ENCODE peak calls at places on chromosomes 7 and 10, in four cellular contexts. One of them, this sample, is unnamed.

GRCh38 chr10:2734691-2735090 is 332.7 kb upstream of the PFKP start:
- DNase-seq in A549: no peak
- DNase-seq in HepG2: no peak
- DNase-seq in H1: no peak
- DNase-seq in this sample: no peak

GRCh38 chr7:12961910-12962309 is 274.5 kb downstream of the ARL4A start:
- DNase-seq in A549: no peak
- DNase-seq in HepG2: no peak
- DNase-seq in H1: no peak
- DNase-seq in this sample: peak

GRCh38 chr7:26487780-26488535 is 196.3 kb downstream of the SNX10 start:
- DNase-seq in A549: no peak
- DNase-seq in HepG2: no peak
- DNase-seq in H1: no peak
- DNase-seq in this sample: no peak

GRCh38 chr10:110407301-110408170 is 90.2 kb upstream of the DUSP5 start:
- DNase-seq in A549: no peak
- DNase-seq in HepG2: no peak
- DNase-seq in H1: no peak
- DNase-seq in this sample: no peak

GRCh38 chr10:120480848-120481247 is 23.8 kb downstream of the PLPP4 start:
- DNase-seq in A549: no peak
- DNase-seq in HepG2: no peak
- DNase-seq in H1: peak
- DNase-seq in this sample: no peak

GRCh38 chr10:42930516-42931205 is 146.2 kb upstream of the RET start:
- DNase-seq in A549: no peak
- DNase-seq in HepG2: no peak
- DNase-seq in H1: no peak
- DNase-seq in this sample: no peak

GRCh38 chr10:129774736-129775401 is 189.2 kb downstream of the EBF3 start:
- DNase-seq in A549: no peak
- DNase-seq in HepG2: no peak
- DNase-seq in H1: no peak
- DNase-seq in this sample: no peak

GRCh38 chr7:99953649-99954048 is 22.2 kb downstream of the AZGP1 start:
- DNase-seq in A549: no peak
- DNase-seq in HepG2: no peak
- DNase-seq in H1: no peak
- DNase-seq in this sample: no peak

GRCh38 chr7:81159402-81159801 is 240.6 kb upstream of the SEMA3C start:
- DNase-seq in A549: peak
- DNase-seq in HepG2: peak
- DNase-seq in H1: no peak
- DNase-seq in this sample: peak

GRCh38 chr7:46191776-46192175 is 270.7 kb upstream of the IGFBP3 start:
- DNase-seq in A549: no peak
- DNase-seq in HepG2: no peak
- DNase-seq in H1: no peak
- DNase-seq in this sample: no peak

GRCh38 chr7:73613954-73614735 is 10.2 kb downstream of the MLXIPL start:
- DNase-seq in A549: no peak
- DNase-seq in HepG2: peak
- DNase-seq in H1: no peak
- DNase-seq in this sample: no peak

GRCh38 chr7:153396475-153396874 is 636.9 kb downstream of the ACTR3B start:
- DNase-seq in A549: no peak
- DNase-seq in HepG2: no peak
- DNase-seq in H1: no peak
- DNase-seq in this sample: no peak

GRCh38 chr10:35946556-35946955 is 304.5 kb upstream of the FZD8 start:
- DNase-seq in A549: no peak
- DNase-seq in HepG2: no peak
- DNase-seq in H1: no peak
- DNase-seq in this sample: no peak

GRCh38 chr7:22990588-22990949 is 23.4 kb downstream of the HYCC1 start:
- DNase-seq in A549: no peak
- DNase-seq in HepG2: no peak
- DNase-seq in H1: no peak
- DNase-seq in this sample: no peak

GRCh38 chr7:18119985-18120384 is 92.3 kb upstream of the PRPS1L1 start:
- DNase-seq in A549: no peak
- DNase-seq in HepG2: no peak
- DNase-seq in H1: no peak
- DNase-seq in this sample: no peak

GRCh38 chr7:45972629-45973312 is 51.7 kb upstream of the IGFBP3 start:
- DNase-seq in A549: no peak
- DNase-seq in HepG2: peak
- DNase-seq in H1: no peak
- DNase-seq in this sample: no peak

GRCh38 chr10:131141645-131142445 is 169.7 kb downstream of the TCERG1L start:
- DNase-seq in A549: no peak
- DNase-seq in HepG2: no peak
- DNase-seq in H1: no peak
- DNase-seq in this sample: no peak

GRCh38 chr7:130831817-130832481 is 97.9 kb upstream of the KLF14 start:
- DNase-seq in A549: peak
- DNase-seq in HepG2: peak
- DNase-seq in H1: no peak
- DNase-seq in this sample: peak

GRCh38 chr7:130281227-130281626 is 11.7 kb upstream of the CPA4 start:
- DNase-seq in A549: no peak
- DNase-seq in HepG2: no peak
- DNase-seq in H1: no peak
- DNase-seq in this sample: no peak

GRCh38 chr7:135447783-135448182 is 62.1 kb downstream of the CNOT4 start:
- DNase-seq in A549: no peak
- DNase-seq in HepG2: no peak
- DNase-seq in H1: no peak
- DNase-seq in this sample: no peak

GRCh38 chr10:33341638-33342037 is 7.2 kb upstream of the NRP1 start:
- DNase-seq in A549: no peak
- DNase-seq in HepG2: no peak
- DNase-seq in H1: no peak
- DNase-seq in this sample: no peak

GRCh38 chr10:42769653-42770052 is 12.9 kb upstream of the BMS1 start:
- DNase-seq in A549: peak
- DNase-seq in HepG2: no peak
- DNase-seq in H1: no peak
- DNase-seq in this sample: peak

GRCh38 chr10:125769175-125769574 is 6.4 kb downstream of the MMP21 start:
- DNase-seq in A549: no peak
- DNase-seq in HepG2: no peak
- DNase-seq in H1: no peak
- DNase-seq in this sample: no peak

GRCh38 chr7:21912305-21912704 is 33.4 kb downstream of the CDCA7L start:
- DNase-seq in A549: no peak
- DNase-seq in HepG2: no peak
- DNase-seq in H1: no peak
- DNase-seq in this sample: no peak

GRCh38 chr7:155375337-155376277 is 77.9 kb downstream of the INSIG1 start:
- DNase-seq in A549: no peak
- DNase-seq in HepG2: no peak
- DNase-seq in H1: peak
- DNase-seq in this sample: no peak

GRCh38 chr10:58641095-58641531 is 128.4 kb downstream of the BICC1 start:
- DNase-seq in A549: peak
- DNase-seq in HepG2: peak
- DNase-seq in H1: no peak
- DNase-seq in this sample: no peak

GRCh38 chr7:102044984-102045673 is 227.7 kb downstream of the CUX1 start:
- DNase-seq in A549: no peak
- DNase-seq in HepG2: no peak
- DNase-seq in H1: no peak
- DNase-seq in this sample: no peak

GRCh38 chr7:12713625-12714435 is 26.4 kb downstream of the ARL4A start:
- DNase-seq in A549: no peak
- DNase-seq in HepG2: no peak
- DNase-seq in H1: no peak
- DNase-seq in this sample: no peak

GRCh38 chr7:45482451-45482850 is 91.7 kb upstream of the ADCY1 start:
- DNase-seq in A549: no peak
- DNase-seq in HepG2: no peak
- DNase-seq in H1: no peak
- DNase-seq in this sample: no peak

GRCh38 chr7:73715648-73716317 is 3.7 kb downstream of the STX1A start:
- DNase-seq in A549: peak
- DNase-seq in HepG2: peak
- DNase-seq in H1: no peak
- DNase-seq in this sample: peak

GRCh38 chr10:79400567-79401004 is 44.8 kb downstream of the ZCCHC24 start:
- DNase-seq in A549: peak
- DNase-seq in HepG2: peak
- DNase-seq in H1: peak
- DNase-seq in this sample: peak

GRCh38 chr7:43137811-43138210 is 25.4 kb downstream of the HECW1 start:
- DNase-seq in A549: no peak
- DNase-seq in HepG2: no peak
- DNase-seq in H1: no peak
- DNase-seq in this sample: no peak

GRCh38 chr7:38398725-38399321 is 125.4 kb upstream of the TARP start:
- DNase-seq in A549: peak
- DNase-seq in HepG2: peak
- DNase-seq in H1: peak
- DNase-seq in this sample: peak

GRCh38 chr10:102492983-102493382 is 9.5 kb downstream of the ACTR1A start:
- DNase-seq in A549: no peak
- DNase-seq in HepG2: no peak
- DNase-seq in H1: no peak
- DNase-seq in this sample: no peak

GRCh38 chr7:123846217-123846891 is 1.4 kb downstream of the HYAL4 start:
- DNase-seq in A549: no peak
- DNase-seq in HepG2: no peak
- DNase-seq in H1: no peak
- DNase-seq in this sample: no peak

GRCh38 chr7:47039899-47040298 is 542.0 kb downstream of the TNS3 start:
- DNase-seq in A549: no peak
- DNase-seq in HepG2: no peak
- DNase-seq in H1: no peak
- DNase-seq in this sample: no peak

GRCh38 chr7:750111-750905 is 23.2 kb upstream of the PRKAR1B start:
- DNase-seq in A549: no peak
- DNase-seq in HepG2: no peak
- DNase-seq in H1: no peak
- DNase-seq in this sample: no peak

GRCh38 chr7:29818308-29818707 is 12.0 kb downstream of the WIPF3 start:
- DNase-seq in A549: no peak
- DNase-seq in HepG2: no peak
- DNase-seq in H1: no peak
- DNase-seq in this sample: no peak

GRCh38 chr10:6445671-6446278 is 134.3 kb downstream of the PRKCQ start:
- DNase-seq in A549: peak
- DNase-seq in HepG2: peak
- DNase-seq in H1: no peak
- DNase-seq in this sample: peak
- TF ChIP-seq MAFK in A549: no peak
- TF ChIP-seq MAFK in HepG2: no peak
- TF ChIP-seq MAFK in H1: no peak
- TF ChIP-seq MAFK in this sample: no peak

GRCh38 chr7:95267754-95268153 is 56.6 kb downstream of the PON1 start:
- DNase-seq in A549: no peak
- DNase-seq in HepG2: no peak
- DNase-seq in H1: no peak
- DNase-seq in this sample: no peak

GRCh38 chr7:95265634-95266033 is 58.7 kb downstream of the PON1 start:
- DNase-seq in A549: no peak
- DNase-seq in HepG2: no peak
- DNase-seq in H1: no peak
- DNase-seq in this sample: no peak

GRCh38 chr7:95262875-95263274 is 61.5 kb downstream of the PON1 start:
- DNase-seq in A549: no peak
- DNase-seq in HepG2: no peak
- DNase-seq in H1: no peak
- DNase-seq in this sample: no peak

GRCh38 chr7:95263803-95264202 is 60.5 kb downstream of the PON1 start:
- DNase-seq in A549: peak
- DNase-seq in HepG2: no peak
- DNase-seq in H1: no peak
- DNase-seq in this sample: no peak

GRCh38 chr7:95264225-95264927 is 60.0 kb downstream of the PON1 start:
- DNase-seq in A549: peak
- DNase-seq in HepG2: no peak
- DNase-seq in H1: no peak
- DNase-seq in this sample: no peak
- TF ChIP-seq RNF2 in A549: no peak
- TF ChIP-seq RNF2 in HepG2: no peak
- TF ChIP-seq RNF2 in H1: no peak
- TF ChIP-seq RNF2 in this sample: no peak

GRCh38 chr10:11089272-11089671 is 71.6 kb downstream of the CELF2 start:
- DNase-seq in A549: no peak
- DNase-seq in HepG2: no peak
- DNase-seq in H1: no peak
- DNase-seq in this sample: no peak
- TF ChIP-seq MAFK in A549: no peak
- TF ChIP-seq MAFK in HepG2: no peak
- TF ChIP-seq MAFK in H1: no peak
- TF ChIP-seq MAFK in this sample: no peak

DNA sequence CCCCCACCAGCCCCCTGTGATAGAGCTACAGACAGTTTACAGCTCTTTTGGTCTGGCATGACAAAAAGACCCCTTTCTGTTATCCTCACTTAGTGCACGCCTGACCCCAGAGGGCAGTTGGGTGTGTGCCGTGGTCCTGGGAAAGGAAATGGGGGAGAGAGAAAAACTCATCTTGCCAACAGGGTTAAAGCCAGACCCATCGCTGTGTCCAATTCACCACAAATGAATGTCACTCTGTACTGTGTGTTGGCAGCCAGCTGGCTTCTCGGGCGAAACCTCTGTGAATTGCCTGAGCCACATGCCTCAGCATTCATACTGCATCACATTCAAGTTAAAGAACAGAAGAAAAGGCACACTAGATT is 28.6 kb upstream of the HECTD2 start:
- DNase-seq in A549: no peak
- DNase-seq in HepG2: no peak
- DNase-seq in H1: no peak
- DNase-seq in this sample: no peak
- TF ChIP-seq RNF2 in A549: no peak
- TF ChIP-seq RNF2 in HepG2: no peak
- TF ChIP-seq RNF2 in H1: no peak
- TF ChIP-seq RNF2 in this sample: no peak